ENCODE peak calls at places on chromosome X, in four cellular contexts. Z is activated CD4-positive, alpha-beta T cell treated with anti-CD3 and anti-CD28 coated beads, Interleukin-2, amount 50 U/mL, for 4 hours; A is stimulated activated naive CD8-positive, alpha-beta T cell treated with anti-CD3 and anti-CD28 coated beads, Interleukin-15, Interleukin-2, amounts not matched to agents 100 U/mL and 50 U/mL, for 24 hours; E is activated gamma-delta T cell treated with anti-CD3 and anti-CD28 coated beads, Interleukin-2, amount 50 U/mL, for 16 hours. V is an unnamed sample.

GRCh38 chrX:85988353-85988752 is 59.0 kb downstream of the CHM start:
- DNase-seq in Z (no peak), A (no peak), E (no peak), V (no peak)

GRCh38 chrX:137549073-137549472 is 16.9 kb upstream of the ZIC3 start:
- DNase-seq in Z (no peak), A (no peak), E (no peak), V (no peak)

GRCh38 chrX:123625952-123626351 is 106.9 kb downstream of the THOC2 start:
- DNase-seq in Z (no peak), A (no peak), E (no peak), V (no peak)

GRCh38 chrX:154748712-154749339 is 2.1 kb downstream of the GAB3 start:
- DNase-seq in Z (peak), A (no peak), E (peak), V (peak)

GRCh38 chrX:129574214-129574613 is 34.2 kb downstream of the OCRL start:
- DNase-seq in Z (no peak), A (no peak), E (no peak), V (no peak)

GRCh38 chrX:9164086-9164485 is 130.2 kb upstream of the FAM9B start:
- DNase-seq in Z (no peak), A (no peak), E (no peak), V (no peak)

GRCh38 chrX:34521563-34521962 is 135.5 kb downstream of the TMEM47 start:
- DNase-seq in Z (no peak), A (no peak), E (no peak), V (no peak)

GRCh38 chrX:109281478-109282275 is 200.2 kb downstream of the GUCY2F start:
- DNase-seq in Z (no peak), A (no peak), E (no peak), V (no peak)

GRCh38 chrX:153728095-153728494 is 3.4 kb downstream of the ABCD1 start:
- DNase-seq in Z (no peak), A (no peak), E (no peak), V (no peak)

V was measured in activated T-helper 2 cell treated with anti-CD3 and anti-CD28 coated beads, Interferon-gamma antibody, Interleukin-2, Interleukin-4, amounts not matched to agents 10 μg/mL and 5 μg/mL and 100 μg/mL, durations not matched to agents 14 hours and 24 hours and 36 hours.